ENCODE peak calls at places on chromosome 17, in nine cellular contexts. One of them, this sample, is unnamed.

GRCh38 chr17:81241648-81242420 is 2.7 kb downstream of the NDUFAF8 start:
- DNase-seq in BJ: no peak
- DNase-seq in body of pancreas: peak
- DNase-seq in cardiac fibroblast: peak
- DNase-seq in spleen: peak
- DNase-seq in HCT116: no peak
- DNase-seq in AG04450: no peak
- DNase-seq in fibroblast of pulmonary artery: peak
- DNase-seq in astrocyte of the cerebellum: no peak
- DNase-seq in this sample: peak

GRCh38 chr17:46968224-46968834 is 10.7 kb downstream of the RPRML start:
- DNase-seq in BJ: no peak
- DNase-seq in body of pancreas: no peak
- DNase-seq in cardiac fibroblast: no peak
- DNase-seq in spleen: no peak
- DNase-seq in HCT116: no peak
- DNase-seq in AG04450: no peak
- DNase-seq in fibroblast of pulmonary artery: no peak
- DNase-seq in astrocyte of the cerebellum: no peak
- DNase-seq in this sample: no peak

GRCh38 chr17:79050591-79050990 is 24.0 kb upstream of the ENGASE start:
- DNase-seq in BJ: no peak
- DNase-seq in body of pancreas: no peak
- DNase-seq in cardiac fibroblast: no peak
- DNase-seq in spleen: peak
- DNase-seq in HCT116: no peak
- DNase-seq in AG04450: no peak
- DNase-seq in fibroblast of pulmonary artery: no peak
- DNase-seq in astrocyte of the cerebellum: no peak
- DNase-seq in this sample: no peak

GRCh38 chr17:38428643-38429371 is 543 bp downstream of the ARHGAP23 start:
- DNase-seq in BJ: no peak
- DNase-seq in body of pancreas: peak
- DNase-seq in cardiac fibroblast: peak
- DNase-seq in spleen: peak
- DNase-seq in HCT116: no peak
- DNase-seq in AG04450: no peak
- DNase-seq in fibroblast of pulmonary artery: peak
- DNase-seq in astrocyte of the cerebellum: no peak
- DNase-seq in this sample: peak

GRCh38 chr17:83057397-83057761 is 22.0 kb upstream of the METRNL start:
- DNase-seq in BJ: no peak
- DNase-seq in body of pancreas: no peak
- DNase-seq in cardiac fibroblast: no peak
- DNase-seq in spleen: no peak
- DNase-seq in HCT116: no peak
- DNase-seq in AG04450: no peak
- DNase-seq in fibroblast of pulmonary artery: no peak
- DNase-seq in astrocyte of the cerebellum: no peak
- DNase-seq in this sample: no peak

GRCh38 chr17:80277751-80278671 is 17.4 kb downstream of the RNF213 start:
- DNase-seq in BJ: no peak
- DNase-seq in body of pancreas: no peak
- DNase-seq in cardiac fibroblast: no peak
- DNase-seq in spleen: no peak
- DNase-seq in HCT116: no peak
- DNase-seq in AG04450: no peak
- DNase-seq in fibroblast of pulmonary artery: no peak
- DNase-seq in astrocyte of the cerebellum: no peak
- DNase-seq in this sample: no peak

GRCh38 chr17:72587773-72588511 is 467.1 kb downstream of the SOX9 start:
- DNase-seq in BJ: no peak
- DNase-seq in body of pancreas: no peak
- DNase-seq in cardiac fibroblast: peak
- DNase-seq in spleen: no peak
- DNase-seq in HCT116: no peak
- DNase-seq in AG04450: no peak
- DNase-seq in fibroblast of pulmonary artery: peak
- DNase-seq in astrocyte of the cerebellum: no peak
- DNase-seq in this sample: no peak

GRCh38 chr17:28846231-28846630 is 3.6 kb upstream of the FAM222B start:
- DNase-seq in BJ: no peak
- DNase-seq in body of pancreas: no peak
- DNase-seq in cardiac fibroblast: no peak
- DNase-seq in spleen: peak
- DNase-seq in HCT116: no peak
- DNase-seq in AG04450: no peak
- DNase-seq in fibroblast of pulmonary artery: no peak
- DNase-seq in astrocyte of the cerebellum: no peak
- DNase-seq in this sample: no peak

GRCh38 chr17:58421711-58422110 is 4.4 kb upstream of the RNF43 start:
- DNase-seq in BJ: no peak
- DNase-seq in body of pancreas: no peak
- DNase-seq in cardiac fibroblast: no peak
- DNase-seq in spleen: no peak
- DNase-seq in HCT116: no peak
- DNase-seq in AG04450: no peak
- DNase-seq in fibroblast of pulmonary artery: no peak
- DNase-seq in astrocyte of the cerebellum: no peak
- DNase-seq in this sample: no peak

GRCh38 chr17:59525668-59526067 is 39.7 kb upstream of the DHX40 start:
- DNase-seq in BJ: no peak
- DNase-seq in body of pancreas: no peak
- DNase-seq in cardiac fibroblast: no peak
- DNase-seq in spleen: no peak
- DNase-seq in HCT116: no peak
- DNase-seq in AG04450: no peak
- DNase-seq in fibroblast of pulmonary artery: no peak
- DNase-seq in astrocyte of the cerebellum: no peak
- DNase-seq in this sample: no peak

GRCh38 chr17:40319651-40320550 is 10.9 kb downstream of the RARA start:
- DNase-seq in BJ: no peak
- DNase-seq in body of pancreas: peak
- DNase-seq in cardiac fibroblast: no peak
- DNase-seq in spleen: peak
- DNase-seq in HCT116: no peak
- DNase-seq in AG04450: no peak
- DNase-seq in fibroblast of pulmonary artery: no peak
- DNase-seq in astrocyte of the cerebellum: no peak
- DNase-seq in this sample: peak

GRCh38 chr17:7038025-7038862 is 2.4 kb downstream of the SLC16A13 start:
- DNase-seq in BJ: no peak
- DNase-seq in body of pancreas: no peak
- DNase-seq in cardiac fibroblast: no peak
- DNase-seq in spleen: peak
- DNase-seq in HCT116: no peak
- DNase-seq in AG04450: no peak
- DNase-seq in fibroblast of pulmonary artery: no peak
- DNase-seq in astrocyte of the cerebellum: no peak
- DNase-seq in this sample: no peak

GRCh38 chr17:22707626-22708025 is 1015.3 kb downstream of the KCNJ18 start:
- DNase-seq in BJ: no peak
- DNase-seq in body of pancreas: no peak
- DNase-seq in cardiac fibroblast: no peak
- DNase-seq in spleen: no peak
- DNase-seq in HCT116: no peak
- DNase-seq in AG04450: no peak
- DNase-seq in fibroblast of pulmonary artery: no peak
- DNase-seq in astrocyte of the cerebellum: no peak
- DNase-seq in this sample: no peak

GRCh38 chr17:70120420-70120819 is 45.4 kb downstream of the KCNJ16 start:
- DNase-seq in BJ: no peak
- DNase-seq in body of pancreas: no peak
- DNase-seq in cardiac fibroblast: no peak
- DNase-seq in spleen: no peak
- DNase-seq in HCT116: no peak
- DNase-seq in AG04450: no peak
- DNase-seq in fibroblast of pulmonary artery: no peak
- DNase-seq in astrocyte of the cerebellum: no peak
- DNase-seq in this sample: no peak

GRCh38 chr17:7706631-7707354 is 1.8 kb downstream of the EFNB3 start:
- DNase-seq in BJ: no peak
- DNase-seq in body of pancreas: no peak
- DNase-seq in cardiac fibroblast: no peak
- DNase-seq in spleen: no peak
- DNase-seq in HCT116: no peak
- DNase-seq in AG04450: no peak
- DNase-seq in fibroblast of pulmonary artery: no peak
- DNase-seq in astrocyte of the cerebellum: no peak
- DNase-seq in this sample: no peak

GRCh38 chr17:55144518-55144917 is 120.2 kb upstream of the HLF start:
- DNase-seq in BJ: no peak
- DNase-seq in body of pancreas: no peak
- DNase-seq in cardiac fibroblast: no peak
- DNase-seq in spleen: no peak
- DNase-seq in HCT116: no peak
- DNase-seq in AG04450: no peak
- DNase-seq in fibroblast of pulmonary artery: no peak
- DNase-seq in astrocyte of the cerebellum: no peak
- DNase-seq in this sample: peak

GRCh38 chr17:12624221-12624620 is 41.5 kb upstream of the MYOCD start:
- DNase-seq in BJ: no peak
- DNase-seq in body of pancreas: no peak
- DNase-seq in cardiac fibroblast: peak
- DNase-seq in spleen: no peak
- DNase-seq in HCT116: no peak
- DNase-seq in AG04450: no peak
- DNase-seq in fibroblast of pulmonary artery: peak
- DNase-seq in astrocyte of the cerebellum: no peak
- DNase-seq in this sample: no peak

GRCh38 chr17:7667616-7668406 is 17.1 kb downstream of the ATP1B2 start:
- DNase-seq in BJ: no peak
- DNase-seq in body of pancreas: no peak
- DNase-seq in cardiac fibroblast: no peak
- DNase-seq in spleen: no peak
- DNase-seq in HCT116: no peak
- DNase-seq in AG04450: no peak
- DNase-seq in fibroblast of pulmonary artery: no peak
- DNase-seq in astrocyte of the cerebellum: no peak
- DNase-seq in this sample: no peak

GRCh38 chr17:8091033-8091687 is 3.6 kb upstream of the ALOX12B start:
- DNase-seq in BJ: no peak
- DNase-seq in body of pancreas: no peak
- DNase-seq in cardiac fibroblast: peak
- DNase-seq in spleen: peak
- DNase-seq in HCT116: no peak
- DNase-seq in AG04450: no peak
- DNase-seq in fibroblast of pulmonary artery: no peak
- DNase-seq in astrocyte of the cerebellum: no peak
- DNase-seq in this sample: no peak

GRCh38 chr17:65931246-65932149 is 260.4 kb downstream of the CEP112 start:
- DNase-seq in BJ: no peak
- DNase-seq in body of pancreas: no peak
- DNase-seq in cardiac fibroblast: peak
- DNase-seq in spleen: no peak
- DNase-seq in HCT116: no peak
- DNase-seq in AG04450: no peak
- DNase-seq in fibroblast of pulmonary artery: no peak
- DNase-seq in astrocyte of the cerebellum: no peak
- DNase-seq in this sample: peak

GRCh38 chr17:15346196-15346595 is 4.8 kb upstream of the TEKT3 start:
- DNase-seq in BJ: no peak
- DNase-seq in body of pancreas: no peak
- DNase-seq in cardiac fibroblast: no peak
- DNase-seq in spleen: no peak
- DNase-seq in HCT116: no peak
- DNase-seq in AG04450: no peak
- DNase-seq in fibroblast of pulmonary artery: no peak
- DNase-seq in astrocyte of the cerebellum: no peak
- DNase-seq in this sample: no peak
- TF ChIP-seq CTCF in BJ: no peak
- TF ChIP-seq CTCF in body of pancreas: no peak
- TF ChIP-seq CTCF in cardiac fibroblast: no peak
- TF ChIP-seq CTCF in spleen: no peak
- TF ChIP-seq CTCF in HCT116: no peak
- TF ChIP-seq CTCF in AG04450: no peak
- TF ChIP-seq CTCF in fibroblast of pulmonary artery: no peak
- TF ChIP-seq CTCF in astrocyte of the cerebellum: no peak
- TF ChIP-seq CTCF in this sample: no peak

GRCh38 chr17:32546031-32546444 is 59.2 kb downstream of the CDK5R1 start:
- DNase-seq in BJ: no peak
- DNase-seq in body of pancreas: no peak
- DNase-seq in cardiac fibroblast: no peak
- DNase-seq in spleen: no peak
- DNase-seq in HCT116: no peak
- DNase-seq in AG04450: no peak
- DNase-seq in fibroblast of pulmonary artery: no peak
- DNase-seq in astrocyte of the cerebellum: no peak
- DNase-seq in this sample: peak
- H3K4me3 ChIP-seq in BJ: no peak
- H3K4me3 ChIP-seq in body of pancreas: no peak
- H3K4me3 ChIP-seq in cardiac fibroblast: no peak
- H3K4me3 ChIP-seq in spleen: no peak
- H3K4me3 ChIP-seq in HCT116: no peak
- H3K4me3 ChIP-seq in AG04450: no peak
- H3K4me3 ChIP-seq in fibroblast of pulmonary artery: no peak
- H3K4me3 ChIP-seq in astrocyte of the cerebellum: no peak
- H3K4me3 ChIP-seq in this sample: no peak

DNA sequence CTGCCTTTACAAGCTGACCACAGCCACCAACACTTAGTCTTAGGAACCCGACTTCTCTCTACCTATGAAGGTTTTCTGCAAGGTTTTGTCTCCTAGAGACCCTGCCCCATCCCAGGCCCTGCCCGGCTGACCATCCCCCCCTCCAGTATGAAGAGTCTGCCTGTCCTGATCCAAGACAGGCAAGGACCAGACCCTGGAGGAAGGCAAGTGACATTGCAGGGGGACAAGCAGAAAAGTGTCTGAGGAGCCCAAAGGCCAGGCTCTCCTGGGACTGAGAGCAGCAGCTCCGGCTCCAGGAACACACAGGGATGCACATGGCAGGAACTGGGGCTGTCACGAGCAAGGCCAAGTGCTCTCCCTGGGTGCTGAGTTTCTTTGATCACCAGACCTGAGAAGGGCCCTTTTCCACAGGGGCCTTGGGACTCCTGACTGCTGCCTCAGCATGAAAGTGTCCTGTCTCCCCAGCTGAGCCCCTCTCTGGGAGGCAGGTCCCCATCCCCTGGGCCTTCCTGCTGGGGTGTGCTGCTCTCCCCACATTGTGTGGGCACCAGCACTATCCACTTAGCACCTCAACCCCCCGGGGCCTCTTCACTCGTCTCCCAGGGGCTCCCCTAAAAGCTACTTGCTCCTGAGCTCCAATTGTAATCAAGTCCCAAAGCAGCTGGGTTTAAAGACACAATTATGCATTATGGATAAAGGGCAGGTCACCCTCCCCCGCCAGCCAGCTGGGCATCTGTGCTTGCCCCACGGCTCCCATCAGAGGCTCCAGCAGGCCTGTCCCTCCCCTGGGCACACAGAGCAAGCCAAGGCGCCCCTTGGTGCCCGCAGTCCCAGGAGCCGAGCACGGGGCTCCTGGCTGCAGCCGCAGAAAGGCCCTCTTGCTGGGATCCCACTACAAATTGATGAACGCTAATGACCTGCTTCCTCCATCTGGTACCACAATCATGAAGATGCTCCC is 11.5 kb upstream of the CACNG4 start:
- DNase-seq in BJ: no peak
- DNase-seq in body of pancreas: no peak
- DNase-seq in cardiac fibroblast: no peak
- DNase-seq in spleen: no peak
- DNase-seq in HCT116: no peak
- DNase-seq in AG04450: no peak
- DNase-seq in fibroblast of pulmonary artery: no peak
- DNase-seq in astrocyte of the cerebellum: no peak
- DNase-seq in this sample: no peak
- TF ChIP-seq CTCF in BJ: no peak
- TF ChIP-seq CTCF in body of pancreas: no peak
- TF ChIP-seq CTCF in cardiac fibroblast: no peak
- TF ChIP-seq CTCF in spleen: no peak
- TF ChIP-seq CTCF in HCT116: no peak
- TF ChIP-seq CTCF in AG04450: no peak
- TF ChIP-seq CTCF in fibroblast of pulmonary artery: no peak
- TF ChIP-seq CTCF in astrocyte of the cerebellum: no peak
- TF ChIP-seq CTCF in this sample: no peak

GRCh38 chr17:3978421-3979275 is 14.4 kb upstream of the ATP2A3 start:
- DNase-seq in BJ: no peak
- DNase-seq in body of pancreas: peak
- DNase-seq in cardiac fibroblast: peak
- DNase-seq in spleen: peak
- DNase-seq in HCT116: no peak
- DNase-seq in AG04450: no peak
- DNase-seq in fibroblast of pulmonary artery: peak
- DNase-seq in astrocyte of the cerebellum: no peak
- DNase-seq in this sample: no peak
- H3K4me3 ChIP-seq in BJ: no peak
- H3K4me3 ChIP-seq in body of pancreas: no peak
- H3K4me3 ChIP-seq in cardiac fibroblast: no peak
- H3K4me3 ChIP-seq in spleen: no peak
- H3K4me3 ChIP-seq in HCT116: no peak
- H3K4me3 ChIP-seq in AG04450: no peak
- H3K4me3 ChIP-seq in fibroblast of pulmonary artery: no peak
- H3K4me3 ChIP-seq in astrocyte of the cerebellum: no peak
- H3K4me3 ChIP-seq in this sample: no peak

This sample was measured in AG10803.